ENCODE peak calls at places on chromosomes 5 and 9, in nine cellular contexts. H is mesendoderm; U is MM.1S; D is fibroblast of lung; Y is tibial nerve; R is cardiac muscle cell; Q is naive thymus-derived CD4-positive, alpha-beta T cell; K is Panc1; I is kidney. J is an unnamed sample. For H3K36me3, the result is how much of the 10 kb centered on the place peaks cover.

GRCh38 chr5:150506571-150507282 is 1.2 kb upstream of the NDST1 start:
- DNase-seq in H (no peak), K (no peak), R (no peak), D (no peak), Y (no peak), I (no peak), Q (no peak), U (no peak), J (no peak)

GRCh38 chr5:150723845-150724244 is 23.0 kb upstream of the RBM22 start:
- DNase-seq in I (no peak), Q (no peak), K (no peak), H (no peak), R (no peak), D (no peak), U (no peak), Y (no peak), J (no peak)

GRCh38 chr5:110354896-110355295 is 371.6 kb downstream of the TMEM232 start:
- DNase-seq in K (no peak), Y (peak), I (no peak), R (no peak), Q (no peak), D (no peak), U (no peak), H (no peak), J (no peak)

GRCh38 chr5:73748510-73749410 is 122.8 kb downstream of the ARHGEF28 start:
- DNase-seq in H (no peak), K (no peak), Q (no peak), U (no peak), D (peak), Y (peak), I (peak), R (peak), J (no peak)

GRCh38 chr5:109703827-109704226 is 14.1 kb downstream of the MAN2A1 start:
- DNase-seq in H (no peak), I (no peak), K (no peak), R (no peak), U (no peak), Q (no peak), Y (no peak), D (peak), J (no peak)

GRCh38 chr9:131407717-131408195 is 13.9 kb downstream of the PRRC2B start:
- DNase-seq in U (no peak), K (no peak), I (no peak), H (peak), R (peak), Y (no peak), D (no peak), Q (no peak), J (peak)

GRCh38 chr9:5185220-5185840 is at the start of gene INSL6:
- DNase-seq in Y (no peak), Q (no peak), I (no peak), H (no peak), U (no peak), K (no peak), D (no peak), R (no peak), J (no peak)

GRCh38 chr5:173866249-173867172 is 21.6 kb upstream of the CPEB4 start:
- DNase-seq in Q (no peak), Y (no peak), D (no peak), K (no peak), U (no peak), H (no peak), R (no peak), I (peak), J (no peak)

GRCh38 chr5:143605403-143606005 is 202.0 kb upstream of the NR3C1 start:
- DNase-seq in U (peak), D (peak), I (no peak), K (no peak), Y (peak), R (peak), H (no peak), Q (no peak), J (peak)

GRCh38 chr5:149544199-149544472 is 7.1 kb downstream of the CSNK1A1 start:
- DNase-seq in D (no peak), Q (no peak), I (no peak), R (no peak), U (no peak), H (no peak), K (no peak), Y (no peak), J (no peak)

GRCh38 chr5:1809416-1810035 is 8.3 kb downstream of the NDUFS6 start:
- DNase-seq in Y (no peak), Q (no peak), U (no peak), D (no peak), H (no peak), R (no peak), K (no peak), I (no peak), J (no peak)

GRCh38 chr5:76785493-76785892 is 33.3 kb upstream of the F2RL1 start:
- DNase-seq in I (no peak), R (no peak), Y (no peak), K (no peak), Q (no peak), D (no peak), U (no peak), H (no peak), J (no peak)

GRCh38 chr5:127084656-127085055 is 11.4 kb upstream of the C5orf63 start:
- DNase-seq in H (no peak), Y (no peak), U (no peak), Q (no peak), I (no peak), K (no peak), R (no peak), D (no peak), J (no peak)

DNA sequence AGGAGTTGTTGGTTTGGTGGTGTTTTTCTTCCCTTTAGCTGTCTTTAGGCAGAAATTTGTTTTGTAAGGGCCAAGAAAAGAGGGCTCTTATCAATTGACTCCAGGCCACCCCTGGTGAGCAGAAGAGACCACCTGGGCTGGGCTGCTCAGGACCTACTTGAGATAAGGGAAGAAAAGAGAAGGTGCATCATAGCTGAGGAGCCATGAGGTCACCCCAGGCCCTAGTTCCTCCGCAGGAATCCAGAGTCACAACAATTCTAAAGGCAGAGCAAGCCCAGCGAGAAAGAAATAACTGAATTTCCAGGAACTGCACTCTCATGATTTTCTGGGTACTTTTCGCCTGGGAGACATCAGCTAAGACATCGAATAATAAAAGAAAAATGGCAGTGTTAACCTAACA is 34.9 kb downstream of the RFK start:
- DNase-seq in I (no peak), H (no peak), Y (no peak), D (no peak), Q (no peak), K (no peak), R (no peak), U (no peak), J (no peak)
- H3K36me3 ChIP-seq in I (under half), H (under half), Y (under half), D (under half), Q (under half), K (under half), R (under half), U (under half), J (under half)

DNA sequence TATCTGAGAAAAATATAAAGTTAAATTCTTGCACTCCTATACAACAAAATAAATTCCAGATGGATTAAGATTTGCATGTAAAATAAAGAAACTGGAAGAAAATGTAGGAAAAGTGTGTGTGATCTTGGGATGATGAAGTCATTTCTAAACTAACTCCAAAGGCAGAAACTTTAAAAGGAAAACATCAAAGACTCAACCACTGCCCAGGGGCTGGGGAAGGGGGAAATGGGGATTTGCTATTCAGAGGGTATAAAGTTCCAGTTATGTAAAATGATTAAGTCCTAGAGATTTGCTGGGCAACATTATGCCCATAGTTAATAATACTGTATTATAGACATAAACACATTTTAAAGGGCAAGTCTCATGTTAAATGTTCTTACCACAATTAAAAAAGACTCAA is 254.5 kb downstream of the DEPDC1B start:
- DNase-seq in R (no peak), U (no peak), Y (no peak), H (no peak), K (no peak), I (no peak), Q (no peak), D (no peak), J (no peak)
- H3K36me3 ChIP-seq in R (under half), U (under half), Y (under half), H (under half), K (under half), I (under half), Q (under half), D (under half), J (under half)

GRCh38 chr5:80632700-80633099 is 21.8 kb upstream of the MSH3 start:
- DNase-seq in Y (no peak), Q (no peak), R (no peak), I (no peak), H (no peak), D (no peak), U (no peak), K (no peak), J (no peak)

GRCh38 chr5:80631277-80632259 is 22.9 kb upstream of the MSH3 start:
- DNase-seq in I (no peak), H (no peak), Y (no peak), U (no peak), Q (no peak), K (no peak), D (no peak), R (no peak), J (no peak)
- H3K36me3 ChIP-seq in I (under half), H (under half), Y (under half), U (under half), Q (under half), K (under half), D (under half), R (under half), J (under half)

DNA sequence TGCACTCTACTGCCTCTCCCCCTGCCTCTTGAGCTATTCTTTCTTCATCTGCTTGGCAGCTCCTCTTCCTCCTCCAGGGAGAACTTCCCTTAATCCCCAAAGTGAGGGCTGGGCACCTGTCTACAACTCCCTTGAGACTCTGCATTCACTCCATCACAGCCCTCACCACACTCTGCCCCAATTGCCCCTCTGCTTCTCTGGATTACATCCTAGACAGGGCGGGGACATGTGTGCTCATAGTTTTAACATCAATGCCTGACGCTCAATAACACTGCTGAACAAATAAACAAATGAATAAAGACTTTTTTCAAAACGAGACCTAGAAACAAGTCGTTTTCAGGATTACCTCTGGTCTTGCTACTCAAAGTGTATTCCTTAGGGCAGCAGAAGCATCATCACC is 115.8 kb downstream of the CDK5RAP2 start:
- DNase-seq in D (peak), R (no peak), K (no peak), Q (no peak), U (no peak), H (no peak), Y (no peak), I (no peak), J (no peak)
- H3K36me3 ChIP-seq in D (under half), R (under half), K (under half), Q (under half), U (under half), H (under half), Y (under half), I (under half), J (under half)

J was measured in CD4-positive, alpha-beta memory T cell.